ENCODE peak calls at places on chromosomes 5 and 9, in five cellular contexts. Q is A549, R is K562, F is IMR-90, A is HepG2. M is an unnamed sample.

GRCh38 chr5:26326153-26326759 is 712.1 kb downstream of the CDH9 start:
- DNase-seq in Q (no peak), R (no peak), F (no peak), A (no peak), M (no peak)

GRCh38 chr9:100671811-100672305 is 94.0 kb downstream of the CAVIN4 start:
- DNase-seq in Q (no peak), R (no peak), F (no peak), A (no peak), M (no peak)

GRCh38 chr5:669111-669841 is 23.9 kb downstream of the TPPP start:
- DNase-seq in Q (no peak), R (peak), F (no peak), A (peak), M (no peak)

GRCh38 chr9:21875893-21876292 is 73.5 kb downstream of the MTAP start:
- DNase-seq in Q (no peak), R (no peak), F (no peak), A (no peak), M (no peak)

GRCh38 chr5:16669776-16670175 is 53.0 kb upstream of the RETREG1 start:
- DNase-seq in Q (no peak), R (no peak), F (peak), A (no peak), M (no peak)

GRCh38 chr9:126705311-126705766 is 91.6 kb downstream of the LMX1B start:
- DNase-seq in Q (peak), R (peak), F (peak), A (peak), M (no peak)

GRCh38 chr9:119963798-119964372 is 594.6 kb upstream of the BRINP1 start:
- DNase-seq in Q (peak), R (no peak), F (peak), A (peak), M (no peak)

GRCh38 chr5:65946198-65946745 is 19.9 kb downstream of the ERBIN start:
- DNase-seq in Q (no peak), R (no peak), F (peak), A (no peak), M (no peak)

GRCh38 chr5:132677191-132677590 is 3.4 kb downstream of the IL4 start:
- DNase-seq in Q (peak), R (peak), F (peak), A (peak), M (no peak)

GRCh38 chr9:13143281-13143680 is 136.2 kb downstream of the MPDZ start:
- DNase-seq in Q (no peak), R (no peak), F (no peak), A (no peak), M (no peak)

GRCh38 chr5:179262126-179262920 is 82.9 kb downstream of the ADAMTS2 start:
- DNase-seq in Q (no peak), R (no peak), F (no peak), A (no peak), M (no peak)

GRCh38 chr5:58188287-58188651 is 271.6 kb downstream of the PLK2 start:
- DNase-seq in Q (peak), R (no peak), F (peak), A (peak), M (no peak)

GRCh38 chr5:9445989-9446388 is 99.9 kb downstream of the SEMA5A start:
- DNase-seq in Q (no peak), R (no peak), F (peak), A (no peak), M (no peak)

GRCh38 chr9:136160939-136161610 is 42.4 kb upstream of the TMEM250 start:
- DNase-seq in Q (no peak), R (no peak), F (no peak), A (no peak), M (no peak)

GRCh38 chr5:113005454-113005853 is 28.9 kb downstream of the DCP2 start:
- DNase-seq in Q (no peak), R (no peak), F (peak), A (no peak), M (no peak)

GRCh38 chr9:119322137-119322695 is 47.0 kb downstream of the BRINP1 start:
- DNase-seq in Q (no peak), R (no peak), F (no peak), A (peak), M (no peak)

GRCh38 chr5:98975223-98975622 is 46.4 kb upstream of the CHD1 start:
- DNase-seq in Q (no peak), R (no peak), F (peak), A (no peak), M (no peak)

GRCh38 chr9:18564018-18564880 is 90.3 kb downstream of the ADAMTSL1 start:
- DNase-seq in Q (no peak), R (no peak), F (no peak), A (no peak), M (no peak)

GRCh38 chr9:18568969-18569368 is 95.0 kb downstream of the ADAMTSL1 start:
- DNase-seq in Q (no peak), R (no peak), F (peak), A (no peak), M (no peak)

GRCh38 chr9:18569941-18570630 is 96.1 kb downstream of the ADAMTSL1 start:
- DNase-seq in Q (no peak), R (no peak), F (no peak), A (no peak), M (no peak)

GRCh38 chr9:18566125-18566524 is 92.2 kb downstream of the ADAMTSL1 start:
- DNase-seq in Q (no peak), R (no peak), F (peak), A (no peak), M (no peak)
- TF ChIP-seq USF2 in Q (no peak), R (no peak), F (no peak), A (no peak), M (no peak)

DNA sequence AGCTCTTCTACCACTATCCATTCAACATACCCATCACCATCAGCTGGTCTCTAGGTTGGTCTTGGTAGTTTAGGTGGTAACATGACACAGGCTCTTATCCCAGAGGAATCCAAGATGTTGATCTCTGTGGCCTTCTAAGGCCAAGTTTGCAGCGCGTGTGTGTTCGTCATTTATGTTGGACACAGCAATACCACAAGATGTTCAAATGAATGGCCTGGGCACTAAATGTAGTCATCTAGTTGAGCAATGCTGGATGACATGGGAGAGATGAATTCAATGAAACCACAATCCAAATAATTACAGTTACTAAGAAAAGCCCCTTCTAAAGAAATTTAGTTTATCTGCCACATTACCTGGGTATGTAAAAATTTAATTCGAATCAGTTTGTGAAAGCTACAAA is 292.4 kb downstream of the MRPS30 start:
- DNase-seq in Q (no peak), R (no peak), F (no peak), A (no peak), M (no peak)
- TF ChIP-seq BHLHE40 in Q (no peak), R (no peak), F (no peak), A (no peak), M (no peak)

GRCh38 chr5:170078931-170079330 is 26.8 kb upstream of the FOXI1 start:
- DNase-seq in Q (no peak), R (no peak), F (no peak), A (no peak), M (no peak)

GRCh38 chr5:170081616-170082015 is 24.1 kb upstream of the FOXI1 start:
- DNase-seq in Q (no peak), R (no peak), F (no peak), A (no peak), M (no peak)

GRCh38 chr5:170080786-170081445 is 24.8 kb upstream of the FOXI1 start:
- DNase-seq in Q (no peak), R (no peak), F (no peak), A (no peak), M (no peak)

GRCh38 chr5:170078458-170078857 is 27.2 kb upstream of the FOXI1 start:
- DNase-seq in Q (no peak), R (no peak), F (no peak), A (no peak), M (no peak)

GRCh38 chr5:170080217-170080616 is 25.5 kb upstream of the FOXI1 start:
- DNase-seq in Q (no peak), R (no peak), F (no peak), A (no peak), M (no peak)
- TF ChIP-seq USF2 in Q (no peak), R (no peak), F (no peak), A (no peak), M (no peak)

GRCh38 chr9:131436386-131436785 is 42.5 kb downstream of the PRRC2B start:
- DNase-seq in Q (no peak), R (no peak), F (no peak), A (no peak), M (no peak)

GRCh38 chr9:131441441-131441840 is 47.6 kb downstream of the PRRC2B start:
- DNase-seq in Q (no peak), R (no peak), F (no peak), A (no peak), M (no peak)

GRCh38 chr9:131439224-131439623 is 45.3 kb downstream of the PRRC2B start:
- DNase-seq in Q (no peak), R (no peak), F (no peak), A (no peak), M (no peak)

GRCh38 chr9:131436865-131437271 is 43.0 kb downstream of the PRRC2B start:
- DNase-seq in Q (no peak), R (no peak), F (no peak), A (no peak), M (no peak)

GRCh38 chr9:131438190-131438589 is 44.3 kb downstream of the PRRC2B start:
- DNase-seq in Q (no peak), R (no peak), F (no peak), A (no peak), M (no peak)
- TF ChIP-seq BHLHE40 in Q (no peak), R (no peak), F (no peak), A (no peak), M (no peak)

GRCh38 chr5:76855961-76856360 is 6.1 kb downstream of the S100Z start:
- DNase-seq in Q (no peak), R (no peak), F (no peak), A (no peak), M (no peak)
- TF ChIP-seq USF2 in Q (no peak), R (no peak), F (no peak), A (no peak), M (no peak)

DNA sequence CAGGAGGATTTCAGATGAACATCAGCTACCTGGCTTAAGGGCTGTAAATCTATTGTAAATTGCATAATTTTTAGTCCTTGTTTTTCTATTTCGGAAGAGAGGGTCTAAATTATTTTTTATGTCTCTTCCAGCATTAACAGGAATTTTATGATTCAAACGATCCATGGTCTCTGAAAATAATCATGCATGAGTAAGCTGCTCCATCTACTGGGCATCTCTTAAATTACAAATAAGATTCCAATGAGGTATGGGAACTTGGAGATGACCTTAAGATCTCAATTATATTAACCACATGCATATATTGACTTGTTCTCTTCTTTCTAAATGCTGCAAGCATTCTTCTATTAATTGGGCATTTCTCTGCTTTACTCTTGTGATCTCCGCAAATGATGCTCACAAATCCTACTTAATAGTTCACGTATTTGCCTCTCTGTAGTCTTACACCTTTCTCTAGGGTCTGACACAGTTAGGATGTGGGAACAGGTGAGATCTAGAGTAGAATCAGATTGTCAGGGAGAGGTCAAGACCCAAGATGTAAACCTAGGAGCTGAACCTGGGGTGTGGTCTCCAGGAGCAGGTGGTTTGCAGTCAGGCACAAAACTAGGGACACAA is 86.9 kb downstream of the NUDT12 start:
- DNase-seq in Q (peak), R (peak), F (peak), A (peak), M (no peak)
- TF ChIP-seq BHLHE40 in Q (no peak), R (no peak), F (no peak), A (no peak), M (no peak)

GRCh38 chr9:107539427-107540154 is 50.0 kb upstream of the KLF4 start:
- DNase-seq in Q (no peak), R (no peak), F (no peak), A (no peak), M (no peak)
- TF ChIP-seq USF2 in Q (no peak), R (no peak), F (no peak), A (no peak), M (no peak)

M was measured in GM12878.